ENCODE peak calls at places on chromosomes 4 and X, in five cellular contexts. P is AG09319, Y is AG04449, V is thoracic aorta, T is dorsolateral prefrontal cortex. A is an unnamed sample.

GRCh38 chr4:146814736-146815135 is 130.9 kb downstream of the TTC29 start:
- DNase-seq in T (no peak), P (no peak), V (no peak), Y (no peak), A (no peak)

GRCh38 chr4:3291411-3291968 is 1.3 kb upstream of the RGS12 start:
- DNase-seq in Y (no peak), V (no peak), P (no peak), T (peak; percentile 46), A (no peak)

GRCh38 chrX:110851780-110852179 is 56.2 kb upstream of the CHRDL1 start:
- DNase-seq in Y (no peak), T (no peak), P (no peak), V (no peak), A (no peak)

GRCh38 chrX:29728639-29729038 is 486.7 kb upstream of the MAGEB2 start:
- DNase-seq in P (no peak), T (no peak), V (no peak), Y (no peak), A (no peak)

GRCh38 chr4:123398803-123399637 is 2.4 kb downstream of the SPRY1 start:
- DNase-seq in V (no peak), T (peak; percentile 60), P (no peak), Y (no peak), A (no peak)

GRCh38 chr4:154078504-154079350 is 289.8 kb upstream of the SFRP2 start:
- DNase-seq in V (no peak), P (no peak), Y (no peak), T (no peak), A (no peak)

GRCh38 chr4:45275862-45276261 is 549.5 kb upstream of the GNPDA2 start:
- DNase-seq in V (no peak), Y (no peak), T (no peak), P (no peak), A (no peak)

GRCh38 chr4:98976716-98977115 is 18.8 kb upstream of the METAP1 start:
- DNase-seq in P (no peak), V (no peak), T (no peak), Y (peak; percentile 64), A (no peak)

GRCh38 chr4:47154816-47155370 is 123.5 kb downstream of the GABRB1 start:
- DNase-seq in P (no peak), T (no peak), V (no peak), Y (no peak), A (no peak)

GRCh38 chr4:144645621-144646522 is at the start of gene HHIP:
- DNase-seq in Y (no peak), T (peak; percentile 87), P (no peak), V (no peak), A (no peak)

GRCh38 chrX:41338422-41338821 is 4.5 kb downstream of the DDX3X start:
- DNase-seq in P (no peak), V (no peak), T (no peak), Y (no peak), A (no peak)

GRCh38 chr4:80365928-80366327 is 30.4 kb downstream of the CFAP299 start:
- DNase-seq in Y (peak; percentile 33), P (peak; percentile 52), T (no peak), V (no peak), A (peak; percentile 60)

GRCh38 chr4:62560858-62561257 is 1360.7 kb downstream of the ADGRL3 start:
- DNase-seq in V (no peak), P (no peak), Y (no peak), T (no peak), A (no peak)

GRCh38 chr4:175927121-175927520 is 115.1 kb upstream of the GPM6A start:
- DNase-seq in Y (no peak), T (no peak), V (no peak), P (no peak), A (no peak)

GRCh38 chr4:36461344-36461743 is 179.9 kb downstream of the DTHD1 start:
- DNase-seq in P (no peak), T (no peak), Y (no peak), V (no peak), A (no peak)
- TF ChIP-seq CTCF in P (no peak), T (no peak), Y (no peak), V (no peak), A (no peak)

GRCh38 chrX:27915617-27916016 is 65.6 kb downstream of the DCAF8L1 start:
- DNase-seq in Y (no peak), P (no peak), T (no peak), V (no peak), A (peak; percentile 25)

GRCh38 chrX:27924718-27925117 is 56.5 kb downstream of the DCAF8L1 start:
- DNase-seq in V (no peak), T (no peak), Y (no peak), P (no peak), A (no peak)

GRCh38 chrX:27917713-27918500 is 63.3 kb downstream of the DCAF8L1 start:
- DNase-seq in P (no peak), V (no peak), Y (no peak), T (no peak), A (no peak)

GRCh38 chrX:27924261-27924660 is 57.0 kb downstream of the DCAF8L1 start:
- DNase-seq in V (no peak), Y (no peak), T (no peak), P (no peak), A (no peak)

GRCh38 chrX:27918799-27919198 is 62.5 kb downstream of the DCAF8L1 start:
- DNase-seq in V (no peak), T (no peak), P (no peak), Y (no peak), A (no peak)
- TF ChIP-seq CTCF in V (no peak), T (no peak), P (no peak), Y (no peak), A (no peak)

DNA sequence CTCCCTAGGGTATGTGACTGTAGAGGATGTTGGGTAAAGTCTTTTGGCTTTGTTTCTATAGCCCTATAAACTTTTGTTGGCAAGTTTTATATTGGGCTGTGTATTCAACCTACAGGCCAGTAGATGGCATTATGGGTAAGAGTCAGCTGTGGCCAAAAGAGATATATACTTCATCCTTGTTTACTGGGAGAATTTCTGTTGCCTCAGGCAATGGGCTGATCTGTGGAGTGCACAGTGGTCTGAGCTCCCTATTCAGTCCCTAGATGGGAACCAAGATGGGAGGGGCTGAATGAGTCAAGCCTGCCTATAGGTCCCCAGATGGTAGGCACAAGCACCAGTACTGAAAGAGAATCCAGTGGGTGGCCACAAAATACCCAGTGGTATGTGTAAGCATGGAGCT is 580.6 kb downstream of the EPHA5 start:
- DNase-seq in T (no peak), Y (no peak), P (no peak), V (no peak), A (no peak)
- TF ChIP-seq CTCF in T (no peak), Y (no peak), P (no peak), V (no peak), A (no peak)

GRCh38 chr4:83083925-83084475 is 30.5 kb downstream of the PLAC8 start:
- DNase-seq in P (no peak), V (no peak), Y (no peak), T (no peak), A (no peak)
- TF ChIP-seq CTCF in P (no peak), V (no peak), Y (no peak), T (no peak), A (no peak)

GRCh38 chrX:37993857-37994619 is 12.3 kb upstream of the SYTL5 start:
- DNase-seq in P (no peak), V (no peak), T (no peak), Y (no peak), A (no peak)

GRCh38 chrX:37997096-37997495 is 9.3 kb upstream of the SYTL5 start:
- DNase-seq in P (no peak), V (no peak), Y (no peak), T (no peak), A (no peak)

GRCh38 chrX:37998586-37999267 is 7.6 kb upstream of the SYTL5 start:
- DNase-seq in P (no peak), T (no peak), Y (no peak), V (no peak), A (no peak)

GRCh38 chrX:38000706-38001105 is 5.6 kb upstream of the SYTL5 start:
- DNase-seq in V (no peak), T (no peak), Y (no peak), P (no peak), A (no peak)

GRCh38 chrX:37995428-37995827 is 10.9 kb upstream of the SYTL5 start:
- DNase-seq in T (no peak), Y (no peak), V (no peak), P (no peak), A (no peak)
- TF ChIP-seq CTCF in T (no peak), Y (no peak), V (no peak), P (no peak), A (no peak)

GRCh38 chrX:150449313-150449712 is 86.2 kb downstream of the MAMLD1 start:
- DNase-seq in P (no peak), V (no peak), T (no peak), Y (no peak), A (no peak)
- TF ChIP-seq CTCF in P (no peak), V (no peak), T (no peak), Y (no peak), A (no peak)

GRCh38 chrX:106220177-106220576 is 52.1 kb downstream of the PWWP3B start:
- DNase-seq in P (no peak), V (no peak), Y (no peak), T (no peak), A (no peak)
- TF ChIP-seq CTCF in P (peak; percentile 10), V (no peak), Y (no peak), T (peak; percentile 60), A (peak; percentile 5)